ENCODE peak calls at places on chromosome 12, in eight cellular contexts. One of them, this sample, is unnamed.

GRCh38 chr12:127555071-127555470 is 711.9 kb upstream of the TMEM132C start:
- DNase-seq in mucosa of descending colon: no peak
- DNase-seq in AG08395: no peak
- DNase-seq in brain microvascular endothelial cell: no peak
- DNase-seq in neural crest cell: no peak
- DNase-seq in astrocyte: no peak
- DNase-seq in nephron progenitor cell: no peak
- DNase-seq in GM20000: no peak
- DNase-seq in this sample: peak; percentile 19

GRCh38 chr12:52698634-52699340 is 4.5 kb downstream of the KRT77 start:
- DNase-seq in nephron progenitor cell: no peak
- DNase-seq in mucosa of descending colon: no peak
- DNase-seq in brain microvascular endothelial cell: no peak
- DNase-seq in AG08395: no peak
- DNase-seq in neural crest cell: no peak
- DNase-seq in GM20000: no peak
- DNase-seq in astrocyte: no peak
- DNase-seq in this sample: no peak

GRCh38 chr12:53659609-53660008 is 16.3 kb downstream of the ATP5MC2 start:
- DNase-seq in neural crest cell: no peak
- DNase-seq in nephron progenitor cell: no peak
- DNase-seq in astrocyte: peak; percentile 63
- DNase-seq in brain microvascular endothelial cell: no peak
- DNase-seq in AG08395: peak; percentile 19
- DNase-seq in mucosa of descending colon: no peak
- DNase-seq in GM20000: no peak
- DNase-seq in this sample: no peak

GRCh38 chr12:51809193-51809592 is 39.3 kb downstream of the FIGNL2 start:
- DNase-seq in neural crest cell: no peak
- DNase-seq in astrocyte: no peak
- DNase-seq in mucosa of descending colon: no peak
- DNase-seq in brain microvascular endothelial cell: no peak
- DNase-seq in AG08395: no peak
- DNase-seq in GM20000: no peak
- DNase-seq in nephron progenitor cell: no peak
- DNase-seq in this sample: no peak

GRCh38 chr12:91978143-91978542 is 167.5 kb downstream of the BTG1 start:
- DNase-seq in nephron progenitor cell: no peak
- DNase-seq in AG08395: no peak
- DNase-seq in neural crest cell: no peak
- DNase-seq in mucosa of descending colon: no peak
- DNase-seq in brain microvascular endothelial cell: no peak
- DNase-seq in astrocyte: peak; percentile 10
- DNase-seq in GM20000: no peak
- DNase-seq in this sample: no peak

GRCh38 chr12:12870454-12870853 is 20.9 kb upstream of the GPRC5A start:
- DNase-seq in brain microvascular endothelial cell: peak; percentile 98
- DNase-seq in mucosa of descending colon: no peak
- DNase-seq in GM20000: no peak
- DNase-seq in astrocyte: peak; percentile 99
- DNase-seq in AG08395: peak; percentile 82
- DNase-seq in nephron progenitor cell: no peak
- DNase-seq in neural crest cell: no peak
- DNase-seq in this sample: peak; percentile 96

GRCh38 chr12:123807670-123808069 is 45.6 kb downstream of the DNAH10 start:
- DNase-seq in GM20000: no peak
- DNase-seq in nephron progenitor cell: no peak
- DNase-seq in mucosa of descending colon: no peak
- DNase-seq in astrocyte: peak; percentile 7
- DNase-seq in neural crest cell: no peak
- DNase-seq in brain microvascular endothelial cell: no peak
- DNase-seq in AG08395: no peak
- DNase-seq in this sample: no peak

GRCh38 chr12:64172143-64172970 is 49.7 kb downstream of the KICS2 start:
- DNase-seq in neural crest cell: no peak
- DNase-seq in astrocyte: no peak
- DNase-seq in nephron progenitor cell: no peak
- DNase-seq in mucosa of descending colon: no peak
- DNase-seq in GM20000: peak; percentile 15
- DNase-seq in AG08395: no peak
- DNase-seq in brain microvascular endothelial cell: no peak
- DNase-seq in this sample: peak; percentile 14

GRCh38 chr12:15788266-15789214 is 648 bp downstream of the EPS8 start:
- DNase-seq in brain microvascular endothelial cell: no peak
- DNase-seq in mucosa of descending colon: no peak
- DNase-seq in nephron progenitor cell: peak; percentile 30
- DNase-seq in astrocyte: peak; percentile 44
- DNase-seq in GM20000: peak; percentile 48
- DNase-seq in AG08395: peak; percentile 41
- DNase-seq in neural crest cell: peak; percentile 12
- DNase-seq in this sample: peak; percentile 47

GRCh38 chr12:98379106-98379505 is 136.3 kb upstream of the TMPO start:
- DNase-seq in astrocyte: no peak
- DNase-seq in mucosa of descending colon: no peak
- DNase-seq in AG08395: no peak
- DNase-seq in nephron progenitor cell: no peak
- DNase-seq in GM20000: no peak
- DNase-seq in neural crest cell: no peak
- DNase-seq in brain microvascular endothelial cell: no peak
- DNase-seq in this sample: no peak

GRCh38 chr12:77113971-77114370 is 48.6 kb upstream of the E2F7 start:
- DNase-seq in nephron progenitor cell: no peak
- DNase-seq in mucosa of descending colon: no peak
- DNase-seq in GM20000: no peak
- DNase-seq in AG08395: no peak
- DNase-seq in neural crest cell: no peak
- DNase-seq in astrocyte: peak; percentile 35
- DNase-seq in brain microvascular endothelial cell: peak; percentile 41
- DNase-seq in this sample: no peak

GRCh38 chr12:92608418-92609091 is 94.2 kb upstream of the PLEKHG7 start:
- DNase-seq in mucosa of descending colon: no peak
- DNase-seq in GM20000: peak; percentile 25
- DNase-seq in astrocyte: peak; percentile 33
- DNase-seq in brain microvascular endothelial cell: peak; percentile 63
- DNase-seq in neural crest cell: no peak
- DNase-seq in AG08395: peak; percentile 60
- DNase-seq in nephron progenitor cell: no peak
- DNase-seq in this sample: peak; percentile 73